ENCODE peak calls at places on chromosomes 2 and 18, in eight cellular contexts. X, H, P, S, M, O, V and J are unnamed samples.

GRCh38 chr2:101327863-101328394 is 19.4 kb upstream of the RNF149 start:
- DNase-seq in V (no peak), H (no peak), P (no peak), X (no peak), O (no peak), M (no peak), S (no peak), J (no peak)

GRCh38 chr2:201257381-201257940 is 2.9 kb upstream of the CASP8 start:
- DNase-seq in P (peak), O (peak), V (no peak), M (no peak), H (no peak), X (no peak), S (no peak), J (no peak)

GRCh38 chr18:11154369-11154982 is 5.1 kb upstream of the PIEZO2 start:
- DNase-seq in M (peak), P (no peak), O (no peak), S (peak), V (peak), X (peak), H (no peak), J (peak)

GRCh38 chr2:11764359-11764758 is 17.9 kb downstream of the LPIN1 start:
- DNase-seq in S (no peak), O (no peak), M (peak), H (no peak), X (no peak), P (no peak), V (no peak), J (no peak)

GRCh38 chr2:44793322-44793870 is 148.1 kb upstream of the SIX3 start:
- DNase-seq in H (no peak), M (no peak), S (no peak), O (no peak), P (no peak), X (peak), V (no peak), J (peak)

GRCh38 chr2:230931556-230932231 is 6.7 kb upstream of the GPR55 start:
- DNase-seq in X (no peak), V (no peak), H (no peak), P (no peak), O (no peak), S (no peak), M (no peak), J (no peak)

GRCh38 chr2:159797468-159798375 is at the start of gene CD302:
- DNase-seq in P (peak), H (peak), V (no peak), O (peak), M (peak), X (peak), S (peak), J (peak)

GRCh38 chr2:132654968-132655367 is 15.0 kb downstream of the LYPD1 start:
- DNase-seq in S (no peak), M (no peak), X (no peak), V (no peak), P (no peak), H (no peak), O (no peak), J (no peak)

GRCh38 chr18:59865241-59865986 is 34.4 kb upstream of the PMAIP1 start:
- DNase-seq in M (no peak), P (no peak), H (no peak), V (no peak), X (no peak), O (no peak), S (no peak), J (no peak)

GRCh38 chr2:196249171-196249570 is 77.8 kb upstream of the STK17B start:
- DNase-seq in P (no peak), S (no peak), H (no peak), V (no peak), X (peak), M (no peak), O (no peak), J (peak)

GRCh38 chr2:118430510-118431187 is 342.4 kb downstream of the INSIG2 start:
- DNase-seq in V (no peak), S (no peak), M (no peak), O (no peak), H (no peak), P (no peak), X (peak), J (peak)

GRCh38 chr2:102206666-102207341 is 20.0 kb downstream of the IL1RL2 start:
- DNase-seq in M (no peak), S (no peak), P (no peak), O (no peak), H (no peak), X (no peak), V (no peak), J (peak)

GRCh38 chr2:200931227-200931626 is 32.2 kb downstream of the ORC2 start:
- DNase-seq in V (no peak), X (no peak), S (no peak), H (no peak), O (no peak), P (no peak), M (no peak), J (no peak)

GRCh38 chr18:23134780-23135678 is at the start of gene CABLES1:
- DNase-seq in P (peak), X (peak), O (peak), S (peak), H (peak), V (no peak), M (peak), J (peak)

GRCh38 chr2:203894262-203894661 is 26.7 kb downstream of the CTLA4 start:
- DNase-seq in X (no peak), M (no peak), P (no peak), O (no peak), V (no peak), H (no peak), S (no peak), J (no peak)

GRCh38 chr2:23055251-23055650 is 329.7 kb upstream of the KLHL29 start:
- DNase-seq in X (no peak), P (no peak), H (no peak), O (no peak), M (no peak), S (no peak), V (no peak), J (no peak)

GRCh38 chr18:27668126-27668525 is 483.0 kb upstream of the CHST9 start:
- DNase-seq in S (no peak), H (no peak), M (no peak), X (peak), O (no peak), P (no peak), V (no peak), J (peak)

GRCh38 chr2:4073178-4073577 is 369.8 kb downstream of the DCDC2C start:
- DNase-seq in M (no peak), V (no peak), S (no peak), H (no peak), O (no peak), X (no peak), P (no peak), J (no peak)

GRCh38 chr18:7616661-7617060 is 49.5 kb downstream of the PTPRM start:
- DNase-seq in P (no peak), O (no peak), V (no peak), X (peak), M (no peak), S (no peak), H (no peak), J (peak)

GRCh38 chr2:18976112-18976961 is 382.1 kb downstream of the OSR1 start:
- DNase-seq in V (no peak), S (no peak), M (peak), H (no peak), P (no peak), X (peak), O (peak), J (peak)

GRCh38 chr2:5982911-5983310 is 290.7 kb downstream of the SOX11 start:
- DNase-seq in S (no peak), H (no peak), X (no peak), V (no peak), M (no peak), O (no peak), P (no peak), J (no peak)

GRCh38 chr2:23944527-23944926 is 4.3 kb downstream of the UBXN2A start:
- DNase-seq in X (no peak), O (no peak), M (no peak), H (no peak), S (no peak), V (no peak), P (no peak), J (no peak)

GRCh38 chr2:194915485-194915884 is 741.5 kb upstream of the SLC39A10 start:
- DNase-seq in H (no peak), P (no peak), X (no peak), S (no peak), M (no peak), V (no peak), O (no peak), J (no peak)

GRCh38 chr2:239669181-239669898 is 268.5 kb upstream of the HDAC4 start:
- DNase-seq in S (no peak), P (no peak), H (no peak), X (no peak), V (no peak), O (no peak), M (no peak), J (no peak)

GRCh38 chr2:228689049-228689448 is 507.6 kb upstream of the SPHKAP start:
- DNase-seq in O (no peak), P (no peak), S (no peak), X (peak), H (no peak), V (no peak), M (peak), J (peak)

GRCh38 chr2:119282966-119283511 is 59.4 kb downstream of the STEAP3 start:
- DNase-seq in X (no peak), M (peak), O (no peak), S (peak), P (no peak), H (no peak), V (no peak), J (peak)

GRCh38 chr18:62754026-62754425 is 38.7 kb downstream of the PHLPP1 start:
- DNase-seq in M (no peak), X (no peak), H (no peak), V (no peak), P (no peak), O (no peak), S (no peak), J (no peak)

GRCh38 chr2:216691210-216691741 is 4.1 kb downstream of the IGFBP5 start:
- DNase-seq in P (no peak), S (peak), X (peak), H (no peak), O (no peak), V (no peak), M (peak), J (peak)